ENCODE peak calls at places on chromosomes 2 and 18, in five cellular contexts. One of them, this sample, is unnamed. For H3K4me1, the result is how much of the 10 kb centered on the place peaks cover.

GRCh38 chr2:230893881-230894781 is 29.4 kb downstream of the ITM2C start:
- DNase-seq in GM23338: no peak
- DNase-seq in transverse colon: peak
- DNase-seq in stomach: no peak
- DNase-seq in prostate gland: no peak
- DNase-seq in this sample: peak

GRCh38 chr2:65366595-65367125 is 65.7 kb downstream of the SPRED2 start:
- DNase-seq in transverse colon: peak
- DNase-seq in stomach: no peak
- DNase-seq in prostate gland: peak
- DNase-seq in GM23338: no peak
- DNase-seq in this sample: no peak

GRCh38 chr2:1262609-1263008 is 150.7 kb upstream of the TPO start:
- DNase-seq in stomach: no peak
- DNase-seq in GM23338: no peak
- DNase-seq in prostate gland: no peak
- DNase-seq in transverse colon: no peak
- DNase-seq in this sample: no peak

GRCh38 chr2:11683486-11683885 is 13.5 kb upstream of the NTSR2 start:
- DNase-seq in GM23338: peak
- DNase-seq in prostate gland: no peak
- DNase-seq in transverse colon: no peak
- DNase-seq in stomach: peak
- DNase-seq in this sample: no peak

GRCh38 chr2:43853141-43854081 is 14.6 kb downstream of the ABCG8 start:
- DNase-seq in transverse colon: no peak
- DNase-seq in stomach: no peak
- DNase-seq in prostate gland: no peak
- DNase-seq in GM23338: no peak
- DNase-seq in this sample: peak

GRCh38 chr2:37415128-37415817 is 70.8 kb downstream of the QPCT start:
- DNase-seq in GM23338: no peak
- DNase-seq in transverse colon: no peak
- DNase-seq in prostate gland: no peak
- DNase-seq in stomach: no peak
- DNase-seq in this sample: no peak

GRCh38 chr2:75491129-75491753 is 69.5 kb downstream of the EVA1A start:
- DNase-seq in GM23338: no peak
- DNase-seq in prostate gland: no peak
- DNase-seq in transverse colon: no peak
- DNase-seq in stomach: no peak
- DNase-seq in this sample: no peak

GRCh38 chr2:235472443-235472842 is 21.4 kb upstream of the AGAP1 start:
- DNase-seq in prostate gland: no peak
- DNase-seq in stomach: no peak
- DNase-seq in transverse colon: no peak
- DNase-seq in GM23338: no peak
- DNase-seq in this sample: no peak

GRCh38 chr2:206457188-206457634 is 13.9 kb downstream of the ADAM23 start:
- DNase-seq in stomach: no peak
- DNase-seq in prostate gland: no peak
- DNase-seq in transverse colon: no peak
- DNase-seq in GM23338: no peak
- DNase-seq in this sample: no peak

GRCh38 chr18:57837917-57838548 is 34.9 kb upstream of the ATP8B1 start:
- DNase-seq in GM23338: no peak
- DNase-seq in transverse colon: no peak
- DNase-seq in stomach: no peak
- DNase-seq in prostate gland: no peak
- DNase-seq in this sample: no peak

GRCh38 chr2:156343940-156344301 is 11.4 kb upstream of the NR4A2 start:
- DNase-seq in transverse colon: no peak
- DNase-seq in prostate gland: no peak
- DNase-seq in stomach: no peak
- DNase-seq in GM23338: no peak
- DNase-seq in this sample: no peak

GRCh38 chr2:105545731-105546622 is 147.1 kb upstream of the FHL2 start:
- DNase-seq in stomach: peak
- DNase-seq in prostate gland: peak
- DNase-seq in transverse colon: peak
- DNase-seq in GM23338: peak
- DNase-seq in this sample: peak

GRCh38 chr2:238493880-238494572 is 67.3 kb downstream of the ASB1 start:
- DNase-seq in prostate gland: no peak
- DNase-seq in transverse colon: no peak
- DNase-seq in GM23338: no peak
- DNase-seq in stomach: peak
- DNase-seq in this sample: no peak

GRCh38 chr2:20415511-20415918 is 31.4 kb upstream of the RHOB start:
- DNase-seq in GM23338: no peak
- DNase-seq in prostate gland: no peak
- DNase-seq in stomach: no peak
- DNase-seq in transverse colon: peak
- DNase-seq in this sample: peak

GRCh38 chr2:108918156-108918845 is 70.7 kb downstream of the EDAR start:
- DNase-seq in transverse colon: no peak
- DNase-seq in prostate gland: no peak
- DNase-seq in GM23338: no peak
- DNase-seq in stomach: peak
- DNase-seq in this sample: no peak

GRCh38 chr18:2338601-2339000 is 232.7 kb downstream of the METTL4 start:
- DNase-seq in GM23338: no peak
- DNase-seq in prostate gland: no peak
- DNase-seq in stomach: no peak
- DNase-seq in transverse colon: no peak
- DNase-seq in this sample: no peak

GRCh38 chr18:32958746-32959145 is 185.9 kb upstream of the KLHL14 start:
- DNase-seq in transverse colon: no peak
- DNase-seq in stomach: no peak
- DNase-seq in prostate gland: no peak
- DNase-seq in GM23338: no peak
- DNase-seq in this sample: no peak

GRCh38 chr18:24632158-24632988 is 171.9 kb downstream of the HRH4 start:
- DNase-seq in stomach: no peak
- DNase-seq in transverse colon: no peak
- DNase-seq in prostate gland: no peak
- DNase-seq in GM23338: no peak
- DNase-seq in this sample: no peak

GRCh38 chr2:42342061-42342794 is 18.8 kb downstream of the COX7A2L start:
- DNase-seq in transverse colon: no peak
- DNase-seq in stomach: no peak
- DNase-seq in prostate gland: no peak
- DNase-seq in GM23338: peak
- DNase-seq in this sample: peak

GRCh38 chr2:208142925-208143799 is 2.8 kb downstream of the CRYGB start:
- DNase-seq in prostate gland: no peak
- DNase-seq in stomach: no peak
- DNase-seq in transverse colon: no peak
- DNase-seq in GM23338: peak
- DNase-seq in this sample: no peak

GRCh38 chr2:238688197-238689153 is 159.4 kb upstream of the TWIST2 start:
- DNase-seq in GM23338: no peak
- DNase-seq in transverse colon: no peak
- DNase-seq in stomach: no peak
- DNase-seq in prostate gland: no peak
- DNase-seq in this sample: no peak

GRCh38 chr2:161445097-161445496 is 29.0 kb downstream of the TBR1 start:
- DNase-seq in prostate gland: no peak
- DNase-seq in transverse colon: no peak
- DNase-seq in stomach: no peak
- DNase-seq in GM23338: no peak
- DNase-seq in this sample: no peak

GRCh38 chr2:45444991-45445390 is 166.1 kb downstream of the SRBD1 start:
- DNase-seq in GM23338: no peak
- DNase-seq in stomach: no peak
- DNase-seq in prostate gland: no peak
- DNase-seq in transverse colon: no peak
- DNase-seq in this sample: no peak

GRCh38 chr2:14288016-14288415 is 344.5 kb upstream of the LRATD1 start:
- DNase-seq in stomach: no peak
- DNase-seq in transverse colon: no peak
- DNase-seq in GM23338: no peak
- DNase-seq in prostate gland: peak
- DNase-seq in this sample: peak

GRCh38 chr2:3639015-3639630 is 18.9 kb upstream of the ALLC start:
- DNase-seq in transverse colon: no peak
- DNase-seq in GM23338: no peak
- DNase-seq in stomach: peak
- DNase-seq in prostate gland: no peak
- DNase-seq in this sample: no peak

GRCh38 chr2:11303290-11304013 is 41.0 kb downstream of the ROCK2 start:
- DNase-seq in transverse colon: no peak
- DNase-seq in GM23338: no peak
- DNase-seq in stomach: no peak
- DNase-seq in prostate gland: no peak
- DNase-seq in this sample: no peak

GRCh38 chr2:101253013-101253712 is 477 bp downstream of the CNOT11 start:
- DNase-seq in stomach: peak
- DNase-seq in transverse colon: peak
- DNase-seq in prostate gland: peak
- DNase-seq in GM23338: peak
- DNase-seq in this sample: peak

GRCh38 chr2:128727914-128728313 is 409.2 kb upstream of the HS6ST1 start:
- DNase-seq in prostate gland: no peak
- DNase-seq in GM23338: no peak
- DNase-seq in transverse colon: no peak
- DNase-seq in stomach: no peak
- DNase-seq in this sample: no peak
- H3K4me3 ChIP-seq in prostate gland: no peak
- H3K4me3 ChIP-seq in GM23338: no peak
- H3K4me3 ChIP-seq in transverse colon: no peak
- H3K4me3 ChIP-seq in stomach: no peak
- H3K4me3 ChIP-seq in this sample: no peak

GRCh38 chr2:176963888-176964287 is 248.7 kb upstream of the HNRNPA3 start:
- DNase-seq in stomach: no peak
- DNase-seq in transverse colon: no peak
- DNase-seq in GM23338: no peak
- DNase-seq in prostate gland: no peak
- DNase-seq in this sample: no peak

GRCh38 chr2:176956791-176957190 is 255.8 kb upstream of the HNRNPA3 start:
- DNase-seq in GM23338: no peak
- DNase-seq in transverse colon: no peak
- DNase-seq in stomach: no peak
- DNase-seq in prostate gland: no peak
- DNase-seq in this sample: no peak

GRCh38 chr2:176959614-176960013 is 253.0 kb upstream of the HNRNPA3 start:
- DNase-seq in GM23338: no peak
- DNase-seq in prostate gland: no peak
- DNase-seq in transverse colon: no peak
- DNase-seq in stomach: no peak
- DNase-seq in this sample: no peak

GRCh38 chr2:176961759-176962158 is 250.8 kb upstream of the HNRNPA3 start:
- DNase-seq in stomach: no peak
- DNase-seq in transverse colon: no peak
- DNase-seq in GM23338: peak
- DNase-seq in prostate gland: no peak
- DNase-seq in this sample: no peak

GRCh38 chr2:176960736-176961135 is 251.9 kb upstream of the HNRNPA3 start:
- DNase-seq in stomach: no peak
- DNase-seq in transverse colon: no peak
- DNase-seq in GM23338: peak
- DNase-seq in prostate gland: no peak
- DNase-seq in this sample: no peak
- H3K4me1 ChIP-seq in stomach: under half
- H3K4me1 ChIP-seq in transverse colon: under half
- H3K4me1 ChIP-seq in GM23338: under half
- H3K4me1 ChIP-seq in prostate gland: under half
- H3K4me1 ChIP-seq in this sample: under half

GRCh38 chr2:196195302-196195701 is 23.9 kb upstream of the STK17B start:
- DNase-seq in GM23338: no peak
- DNase-seq in stomach: no peak
- DNase-seq in transverse colon: no peak
- DNase-seq in prostate gland: no peak
- DNase-seq in this sample: no peak
- TF ChIP-seq POLR2AphosphoS5 in GM23338: no peak
- TF ChIP-seq POLR2AphosphoS5 in stomach: no peak
- TF ChIP-seq POLR2AphosphoS5 in transverse colon: no peak
- TF ChIP-seq POLR2AphosphoS5 in prostate gland: no peak
- TF ChIP-seq POLR2AphosphoS5 in this sample: no peak

DNA sequence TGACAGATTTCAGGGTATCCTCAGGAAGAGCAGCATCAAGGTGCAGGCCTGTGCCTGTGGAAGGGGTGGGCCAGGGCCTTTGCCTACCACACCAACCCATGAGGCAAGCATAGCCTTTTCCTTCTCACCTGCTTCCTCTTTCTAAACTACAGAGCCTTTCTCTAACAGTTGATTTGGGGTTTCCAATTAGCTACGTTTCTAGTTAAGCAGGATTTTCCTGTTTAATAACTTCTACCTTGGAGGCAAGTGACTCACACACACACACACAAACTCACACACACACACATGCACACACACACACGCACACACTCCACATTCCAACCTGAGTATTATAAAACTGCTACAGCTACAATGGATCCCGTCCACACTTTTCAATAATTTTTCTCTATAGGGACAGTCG is 84.9 kb downstream of the SOX11 start:
- DNase-seq in transverse colon: no peak
- DNase-seq in prostate gland: peak
- DNase-seq in stomach: no peak
- DNase-seq in GM23338: no peak
- DNase-seq in this sample: peak
- H3K4me3 ChIP-seq in transverse colon: no peak
- H3K4me3 ChIP-seq in prostate gland: no peak
- H3K4me3 ChIP-seq in stomach: no peak
- H3K4me3 ChIP-seq in GM23338: no peak
- H3K4me3 ChIP-seq in this sample: no peak

GRCh38 chr2:189661148-189661956 is at the start of gene ASNSD1:
- DNase-seq in stomach: peak
- DNase-seq in prostate gland: peak
- DNase-seq in GM23338: peak
- DNase-seq in transverse colon: peak
- DNase-seq in this sample: peak
- H3K4me1 ChIP-seq in stomach: half or more
- H3K4me1 ChIP-seq in prostate gland: under half
- H3K4me1 ChIP-seq in GM23338: under half
- H3K4me1 ChIP-seq in transverse colon: under half
- H3K4me1 ChIP-seq in this sample: under half